ENCODE peak calls at places on chromosomes 13 and 19, in seven cellular contexts. F, M, Z, J, K, H and L are unnamed samples.

GRCh38 chr19:17441241-17442135 is 7.0 kb downstream of the TMEM221 start:
- DNase-seq in F (no peak), M (no peak), Z (no peak), J (peak), K (no peak), H (no peak), L (no peak)

GRCh38 chr13:112819111-112819510 is 129.3 kb downstream of the ATP11A start:
- DNase-seq in F (no peak), M (no peak), Z (no peak), J (no peak), K (no peak), H (no peak), L (no peak)

GRCh38 chr19:15293751-15294505 is 38.4 kb downstream of the BRD4 start:
- DNase-seq in F (no peak), M (peak), Z (no peak), J (no peak), K (no peak), H (no peak), L (no peak)

GRCh38 chr13:89750371-89750770 is 1597.1 kb upstream of the MIR17HG start:
- DNase-seq in F (no peak), M (no peak), Z (no peak), J (no peak), K (no peak), H (no peak), L (no peak)

GRCh38 chr19:16496613-16496983 is 404 bp downstream of the C19orf44 start:
- DNase-seq in F (no peak), M (peak), Z (no peak), J (peak), K (peak), H (no peak), L (no peak)

GRCh38 chr13:43167058-43167457 is 143.7 kb downstream of the DNAJC15 start:
- DNase-seq in F (no peak), M (no peak), Z (no peak), J (no peak), K (no peak), H (no peak), L (no peak)

GRCh38 chr13:48504606-48505369 is 28.1 kb downstream of the RCBTB2 start:
- DNase-seq in F (no peak), M (no peak), Z (no peak), J (no peak), K (no peak), H (no peak), L (no peak)

GRCh38 chr13:20351279-20352022 is 119.3 kb upstream of the GJB6 start:
- DNase-seq in F (no peak), M (peak), Z (no peak), J (peak), K (no peak), H (peak), L (peak)

DNA sequence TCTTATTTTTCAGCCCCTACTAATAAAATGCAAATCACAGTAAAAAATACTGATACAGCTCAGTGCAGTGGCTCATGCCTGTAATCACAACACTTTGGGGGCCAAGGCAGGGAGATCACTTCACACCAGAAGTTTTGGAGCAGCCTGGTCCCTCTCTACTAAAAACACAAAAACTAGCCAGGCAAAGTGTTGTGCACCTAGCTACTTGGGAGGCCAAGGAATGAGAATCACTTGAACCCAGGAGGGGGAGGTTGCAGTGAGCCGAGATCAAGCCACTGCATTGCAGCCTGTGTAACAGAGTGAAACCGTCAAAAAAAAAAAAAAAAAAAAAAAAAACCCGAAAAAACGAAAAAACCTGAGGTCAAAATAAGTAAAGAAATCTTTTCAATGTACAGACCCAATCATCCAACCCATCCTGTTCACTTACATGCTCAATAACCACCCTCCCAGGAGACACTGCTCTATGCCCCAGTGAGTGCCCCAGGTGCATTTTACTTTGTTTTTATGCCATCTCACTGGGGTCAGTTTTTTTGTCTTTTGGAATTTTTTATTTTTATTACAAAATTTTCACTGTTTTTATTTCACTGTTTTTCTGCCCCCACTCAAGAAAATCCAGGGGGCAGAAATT is 107.1 kb downstream of the ZNF486 start:
- DNase-seq in F (no peak), M (no peak), Z (no peak), J (no peak), K (no peak), H (no peak), L (no peak)
- H3K27ac ChIP-seq in F (no peak), M (no peak), Z (no peak), J (no peak), K (no peak), H (no peak), L (no peak)

DNA sequence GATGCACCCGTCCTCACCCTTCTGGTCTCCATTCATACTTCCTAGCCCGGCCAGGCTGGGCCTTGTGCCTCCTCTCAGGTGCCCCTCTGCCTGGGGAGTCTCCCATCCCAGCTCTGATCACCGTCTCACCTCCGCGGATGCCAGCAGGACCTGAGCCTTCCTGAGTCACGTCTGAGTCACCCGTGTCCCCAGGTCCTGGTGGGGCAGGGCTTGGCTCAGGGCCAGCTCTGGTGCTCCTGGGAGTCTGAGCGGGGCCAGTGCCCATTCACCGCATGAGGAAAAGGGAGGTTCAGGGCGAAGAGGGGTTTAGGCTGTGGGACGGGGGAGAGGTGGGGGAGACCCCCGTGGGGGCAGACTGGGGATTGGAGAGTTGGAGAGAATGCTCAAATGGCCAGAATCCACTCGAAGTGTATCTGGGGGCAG is 593 bp downstream of the ATP8B3 start:
- DNase-seq in F (peak), M (peak), Z (peak), J (peak), K (peak), H (peak), L (peak)
- H3K27ac ChIP-seq in F (no peak), M (peak), Z (peak), J (peak), K (peak), H (peak), L (no peak)

GRCh38 chr13:23443878-23444277 is 10.4 kb upstream of the SACS start:
- DNase-seq in F (no peak), M (no peak), Z (no peak), J (no peak), K (no peak), H (no peak), L (no peak)
- H3K27ac ChIP-seq in F (no peak), M (no peak), Z (no peak), J (no peak), K (no peak), H (no peak), L (no peak)

GRCh38 chr19:38266070-38266469 is 1.7 kb downstream of the SPINT2 start:
- DNase-seq in F (peak), M (no peak), Z (peak), J (peak), K (no peak), H (no peak), L (no peak)
- H3K27ac ChIP-seq in F (peak), M (no peak), Z (peak), J (peak), K (no peak), H (no peak), L (peak)

DNA sequence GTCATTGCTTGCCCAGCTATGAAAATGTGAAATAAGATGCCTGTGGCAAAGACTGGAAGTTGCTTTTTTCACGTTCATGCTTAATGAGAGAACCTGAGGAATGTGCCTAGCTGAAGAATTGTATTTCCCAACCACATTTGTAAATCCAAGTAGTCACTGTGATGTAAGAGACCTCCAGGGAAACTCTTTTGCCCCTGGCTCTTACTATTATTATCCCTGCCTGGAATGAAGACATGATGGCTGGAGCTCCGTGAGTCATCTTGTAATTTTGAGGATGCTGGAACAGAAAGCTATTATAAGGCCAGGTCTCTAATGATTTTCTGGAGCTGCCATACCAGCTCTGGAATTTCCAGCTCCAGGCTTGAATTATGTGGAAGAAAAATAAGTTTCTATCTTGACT is 894.3 kb downstream of the DIAPH3 start:
- DNase-seq in F (no peak), M (peak), Z (no peak), J (no peak), K (no peak), H (peak), L (no peak)
- H3K27ac ChIP-seq in F (no peak), M (no peak), Z (no peak), J (no peak), K (no peak), H (peak), L (no peak)

GRCh38 chr19:38044267-38045111 is 137.5 kb downstream of the SIPA1L3 start:
- DNase-seq in F (no peak), M (peak), Z (no peak), J (peak), K (no peak), H (no peak), L (no peak)
- H3K27ac ChIP-seq in F (no peak), M (no peak), Z (no peak), J (no peak), K (no peak), H (no peak), L (no peak)

GRCh38 chr13:110519046-110519445 is 42.5 kb downstream of the RAB20 start:
- DNase-seq in F (no peak), M (no peak), Z (no peak), J (no peak), K (no peak), H (no peak), L (no peak)

GRCh38 chr13:110520431-110521295 is 40.9 kb downstream of the RAB20 start:
- DNase-seq in F (peak), M (peak), Z (peak), J (no peak), K (peak), H (no peak), L (no peak)

GRCh38 chr13:110518150-110518525 is 43.4 kb downstream of the RAB20 start:
- DNase-seq in F (no peak), M (no peak), Z (no peak), J (no peak), K (no peak), H (peak), L (no peak)

GRCh38 chr13:110518571-110518970 is 43.0 kb downstream of the RAB20 start:
- DNase-seq in F (peak), M (no peak), Z (no peak), J (no peak), K (no peak), H (no peak), L (no peak)

GRCh38 chr13:110519506-110519905 is 42.0 kb downstream of the RAB20 start:
- DNase-seq in F (no peak), M (no peak), Z (no peak), J (no peak), K (no peak), H (no peak), L (no peak)
- H3K27ac ChIP-seq in F (peak), M (no peak), Z (no peak), J (no peak), K (no peak), H (no peak), L (no peak)

GRCh38 chr19:50534478-50534877 is 20.8 kb upstream of the ASPDH start:
- DNase-seq in F (no peak), M (no peak), Z (no peak), J (no peak), K (no peak), H (no peak), L (no peak)
- H3K27ac ChIP-seq in F (no peak), M (no peak), Z (no peak), J (no peak), K (no peak), H (no peak), L (no peak)

GRCh38 chr13:28251462-28251861 is 113.1 kb downstream of the PAN3 start:
- DNase-seq in F (no peak), M (no peak), Z (no peak), J (no peak), K (no peak), H (no peak), L (no peak)

GRCh38 chr13:28248080-28248479 is 109.7 kb downstream of the PAN3 start:
- DNase-seq in F (no peak), M (no peak), Z (no peak), J (no peak), K (no peak), H (no peak), L (no peak)

GRCh38 chr13:28252547-28252946 is 114.2 kb downstream of the PAN3 start:
- DNase-seq in F (no peak), M (no peak), Z (no peak), J (no peak), K (no peak), H (no peak), L (no peak)

GRCh38 chr13:28246891-28247290 is 108.5 kb downstream of the PAN3 start:
- DNase-seq in F (no peak), M (peak), Z (no peak), J (no peak), K (no peak), H (no peak), L (no peak)

DNA sequence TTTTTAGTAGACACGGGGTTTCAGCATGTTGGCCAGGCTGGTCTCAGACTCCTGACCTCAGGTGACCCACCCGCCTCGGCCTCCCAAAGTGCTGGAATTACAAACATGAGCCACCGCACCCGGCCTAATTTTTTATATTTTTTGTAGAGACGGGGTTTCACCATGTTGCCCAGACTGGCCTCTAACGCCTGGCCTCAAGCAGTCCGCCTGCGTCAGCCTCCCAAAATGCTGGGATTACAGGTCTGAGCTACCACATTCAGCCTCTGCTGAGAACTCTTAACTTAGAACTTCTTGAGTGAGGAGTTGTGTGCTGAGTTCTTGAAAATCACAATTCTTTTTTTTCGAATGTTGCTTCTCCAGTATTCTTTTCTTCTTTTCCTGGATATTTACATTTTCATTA is 112.2 kb downstream of the PAN3 start:
- DNase-seq in F (no peak), M (no peak), Z (no peak), J (no peak), K (no peak), H (no peak), L (no peak)
- H3K27ac ChIP-seq in F (no peak), M (no peak), Z (no peak), J (no peak), K (no peak), H (no peak), L (no peak)

GRCh38 chr13:65913173-65913572 is 1317.0 kb downstream of the PCDH9 start:
- DNase-seq in F (no peak), M (peak), Z (no peak), J (peak), K (no peak), H (no peak), L (no peak)
- H3K27ac ChIP-seq in F (no peak), M (no peak), Z (no peak), J (peak), K (peak), H (peak), L (peak)